ENCODE peak calls at places on chromosomes 1 and 21, in ten cellular contexts. C, W, F, A, N, E, G, V, H and K are unnamed samples.

GRCh38 chr21:28832013-28832714 is 160.5 kb downstream of the LTN1 start:
- DNase-seq in C (no peak), W (no peak), F (peak; percentile 37), A (no peak), N (peak; percentile 41), E (peak; percentile 41), G (peak; percentile 58), V (no peak), H (no peak), K (no peak)

GRCh38 chr1:23634840-23635642 is 56.6 kb upstream of the RPL11 start:
- DNase-seq in C (peak; percentile 86), W (peak; percentile 56), F (peak; percentile 85), A (peak; percentile 70), N (peak; percentile 82), E (peak; percentile 77), G (peak; percentile 79), V (peak; percentile 81), H (peak; percentile 82), K (peak; percentile 84)

GRCh38 chr1:246320286-246320685 is 186.8 kb downstream of the SMYD3 start:
- DNase-seq in C (no peak), W (no peak), F (no peak), A (no peak), N (no peak), E (peak; percentile 13), G (no peak), V (peak; percentile 57), H (no peak), K (no peak)

GRCh38 chr1:44485229-44485932 is 80.3 kb downstream of the RNF220 start:
- DNase-seq in C (no peak), W (no peak), F (peak; percentile 78), A (no peak), N (no peak), E (peak; percentile 79), G (peak; percentile 85), V (peak; percentile 86), H (no peak), K (no peak)

GRCh38 chr1:163036661-163037060 is 32.5 kb upstream of the RGS4 start:
- DNase-seq in C (no peak), W (peak; percentile 1), F (peak; percentile 30), A (no peak), N (no peak), E (peak; percentile 29), G (no peak), V (no peak), H (no peak), K (no peak)

GRCh38 chr1:85799734-85800133 is 91.5 kb upstream of the ZNHIT6 start:
- DNase-seq in C (no peak), W (no peak), F (no peak), A (no peak), N (no peak), E (no peak), G (no peak), V (peak; percentile 9), H (no peak), K (no peak)

GRCh38 chr1:5616366-5617178 is 375.7 kb downstream of the NPHP4 start:
- DNase-seq in C (no peak), W (no peak), F (no peak), A (no peak), N (no peak), E (no peak), G (no peak), V (no peak), H (no peak), K (no peak)

GRCh38 chr1:5983361-5984103 is 8.7 kb downstream of the NPHP4 start:
- DNase-seq in C (no peak), W (no peak), F (peak; percentile 76), A (no peak), N (no peak), E (peak; percentile 94), G (no peak), V (peak; percentile 61), H (no peak), K (no peak)

GRCh38 chr21:30408782-30409494 is 13.1 kb downstream of the KRTAP13-1 start:
- DNase-seq in C (peak; percentile 0), W (peak; percentile 52), F (peak; percentile 49), A (peak; percentile 3), N (peak; percentile 13), E (no peak), G (peak; percentile 99), V (peak; percentile 5), H (no peak), K (peak; percentile 49)

DNA sequence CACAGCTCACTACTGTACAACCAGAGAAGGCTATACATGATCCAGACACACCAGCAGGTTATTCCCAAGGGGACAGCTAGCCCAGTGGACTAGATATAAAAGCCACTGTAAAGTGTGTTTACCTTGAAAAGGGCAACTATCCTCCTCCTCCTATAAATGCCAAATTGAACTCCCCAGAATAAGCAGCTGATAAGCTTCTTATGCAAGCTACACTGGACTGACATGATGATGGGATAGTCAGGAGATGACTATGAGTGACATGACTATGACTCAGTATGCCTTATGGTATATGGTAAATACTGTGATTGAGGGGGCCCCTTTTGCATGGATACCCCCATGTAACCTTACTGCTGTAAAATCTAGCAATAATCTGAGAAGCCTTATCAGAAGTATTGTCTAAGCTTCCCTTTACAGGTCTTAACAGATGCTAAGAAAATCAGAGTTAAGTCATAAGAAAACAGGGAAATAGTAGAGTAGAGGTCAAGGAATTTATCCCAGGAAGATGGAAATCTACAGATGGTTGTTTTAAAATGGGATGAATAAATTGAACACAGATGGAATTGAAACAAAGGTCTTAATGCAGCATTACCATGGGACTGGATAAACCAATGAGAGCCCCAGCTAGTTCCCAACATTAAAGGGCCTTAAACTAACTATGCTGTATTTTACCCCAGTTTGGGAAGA is 55.8 kb downstream of the TRIM33 start:
- DNase-seq in C (no peak), W (no peak), F (no peak), A (no peak), N (no peak), E (peak; percentile 70), G (no peak), V (peak; percentile 11), H (no peak), K (no peak)
- H3K4me2 ChIP-seq in C (no peak overlapping the region), W (no peak overlapping the region), F (no peak overlapping the region), A (no peak overlapping the region), N (no peak overlapping the region), E (no peak overlapping the region), G (no peak overlapping the region), V (no peak overlapping the region), H (no peak overlapping the region), K (no peak overlapping the region)

GRCh38 chr1:54186056-54186455 is 13.8 kb downstream of the CYB5RL start:
- DNase-seq in C (no peak), W (no peak), F (no peak), A (no peak), N (no peak), E (no peak), G (no peak), V (no peak), H (no peak), K (no peak)
- H3K4me2 ChIP-seq in C (no peak overlapping the region), W (no peak overlapping the region), F (no peak overlapping the region), A (no peak overlapping the region), N (no peak overlapping the region), E (no peak overlapping the region), G (no peak overlapping the region), V (no peak overlapping the region), H (no peak overlapping the region), K (no peak overlapping the region)

GRCh38 chr1:17635811-17636210 is 96.3 kb downstream of the ARHGEF10L start:
- DNase-seq in C (no peak), W (peak; percentile 52), F (no peak), A (no peak), N (no peak), E (no peak), G (no peak), V (no peak), H (peak; percentile 61), K (no peak)
- H3K4me2 ChIP-seq in C (no peak overlapping the region), W (no peak overlapping the region), F (no peak overlapping the region), A (no peak overlapping the region), N (no peak overlapping the region), E (no peak overlapping the region), G (no peak overlapping the region), V (no peak overlapping the region), H (peak overlapping the region; percentile 39), K (no peak overlapping the region)

DNA sequence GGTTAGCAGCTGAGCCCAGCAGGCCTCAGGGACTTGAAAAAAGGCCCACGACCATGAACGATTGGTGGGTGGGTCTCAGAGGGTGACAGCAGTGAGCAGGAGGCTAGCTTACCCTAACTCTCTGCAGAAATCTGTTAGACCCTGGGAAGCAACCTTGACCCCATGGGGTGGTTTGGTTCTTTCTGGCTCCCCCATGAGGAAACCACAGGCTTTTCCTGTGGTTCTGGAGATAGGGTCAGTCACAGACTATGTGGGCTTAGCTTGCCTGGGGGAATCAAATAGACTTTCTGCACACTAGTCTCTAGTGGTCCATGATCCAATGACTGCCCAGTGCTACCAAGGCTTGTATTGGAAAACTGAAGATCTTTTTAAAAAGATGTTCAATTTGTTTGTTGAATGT is 118.1 kb downstream of the PLXNA2 start:
- DNase-seq in C (no peak), W (no peak), F (no peak), A (no peak), N (no peak), E (no peak), G (no peak), V (no peak), H (no peak), K (no peak)
- H3K4me2 ChIP-seq in C (no peak overlapping the region), W (no peak overlapping the region), F (no peak overlapping the region), A (no peak overlapping the region), N (no peak overlapping the region), E (no peak overlapping the region), G (no peak overlapping the region), V (no peak overlapping the region), H (no peak overlapping the region), K (no peak overlapping the region)

DNA sequence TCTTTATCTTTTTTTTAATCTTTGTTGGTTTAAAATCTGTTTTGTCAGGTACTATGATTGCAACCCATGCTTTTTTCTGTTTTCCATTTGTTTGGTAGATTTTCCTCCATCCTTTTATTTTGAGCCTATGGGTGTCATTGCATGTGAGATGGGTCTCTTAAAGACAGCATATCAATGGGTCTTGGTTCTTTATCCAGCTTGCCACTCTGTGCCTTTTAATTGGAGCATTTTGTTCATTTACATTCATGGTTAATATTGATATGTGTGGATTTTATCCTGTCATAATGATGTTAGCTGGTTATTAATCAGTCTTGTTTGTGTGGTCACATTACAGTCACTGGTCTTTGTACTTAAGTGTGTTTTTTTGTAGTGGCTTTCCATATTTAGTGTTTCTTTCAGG is 159.9 kb downstream of the CENPF start:
- DNase-seq in C (no peak), W (no peak), F (no peak), A (no peak), N (no peak), E (no peak), G (no peak), V (no peak), H (no peak), K (no peak)
- H3K4me2 ChIP-seq in C (no peak overlapping the region), W (no peak overlapping the region), F (no peak overlapping the region), A (no peak overlapping the region), N (no peak overlapping the region), E (no peak overlapping the region), G (no peak overlapping the region), V (no peak overlapping the region), H (no peak overlapping the region), K (no peak overlapping the region)

GRCh38 chr1:19234224-19234623 is 17.1 kb downstream of the EMC1 start:
- DNase-seq in C (no peak), W (no peak), F (no peak), A (no peak), N (no peak), E (no peak), G (no peak), V (no peak), H (no peak), K (no peak)
- H3K4me2 ChIP-seq in C (no peak overlapping the region), W (no peak overlapping the region), F (no peak overlapping the region), A (no peak overlapping the region), N (no peak overlapping the region), E (no peak overlapping the region), G (no peak overlapping the region), V (no peak overlapping the region), H (no peak overlapping the region), K (no peak overlapping the region)